ENCODE peak calls at places on chromosomes 16 and 17, in nine cellular contexts. X, L, Q, R, K, T, A, Y and C are unnamed samples.

GRCh38 chr17:33090806-33091205 is 99.2 kb downstream of the SPACA3 start:
- DNase-seq in X (no peak), R (no peak), T (no peak), Q (no peak), Y (no peak), L (no peak), A (no peak), K (no peak), C (no peak)

GRCh38 chr17:67055811-67056745 is 11.7 kb downstream of the CACNG1 start:
- DNase-seq in K (no peak), X (no peak), A (no peak), Y (no peak), R (no peak), L (no peak), T (no peak), Q (no peak), C (no peak)

GRCh38 chr17:1169471-1169908 is 10.3 kb downstream of the ABR start:
- DNase-seq in Q (no peak), K (no peak), A (no peak), R (no peak), L (no peak), X (no peak), T (no peak), Y (no peak), C (no peak)

GRCh38 chr16:65071371-65072311 is 50.2 kb downstream of the CDH11 start:
- DNase-seq in T (no peak), K (no peak), L (no peak), Q (no peak), A (no peak), X (no peak), R (peak), Y (no peak), C (no peak)

GRCh38 chr16:57299009-57299718 is 14.7 kb upstream of the PLLP start:
- DNase-seq in T (peak), X (no peak), K (peak), A (peak), Y (peak), L (no peak), Q (no peak), R (peak), C (peak)

GRCh38 chr16:9909072-9909471 is 273.2 kb downstream of the GRIN2A start:
- DNase-seq in T (no peak), R (no peak), A (no peak), Y (no peak), K (no peak), Q (no peak), L (no peak), X (no peak), C (no peak)

GRCh38 chr16:81616321-81617020 is 162.6 kb upstream of the PLCG2 start:
- DNase-seq in R (no peak), Y (no peak), A (peak), T (no peak), K (peak), Q (peak), L (peak), X (peak), C (no peak)

GRCh38 chr17:7242717-7243576 is 698 bp upstream of the GABARAP start:
- DNase-seq in K (peak), T (peak), Q (peak), X (peak), Y (peak), A (peak), L (peak), R (peak), C (peak)

GRCh38 chr16:1941162-1941923 is 1.7 kb downstream of the MSRB1 start:
- DNase-seq in X (peak), T (no peak), Q (no peak), Y (no peak), L (no peak), R (no peak), A (no peak), K (no peak), C (no peak)

GRCh38 chr16:54265558-54266213 is 20.9 kb downstream of the IRX3 start:
- DNase-seq in L (no peak), T (no peak), K (no peak), R (no peak), Y (no peak), Q (no peak), A (no peak), X (no peak), C (no peak)

GRCh38 chr17:65588194-65588808 is 26.9 kb upstream of the AXIN2 start:
- DNase-seq in R (no peak), X (peak), L (no peak), T (peak), Q (no peak), A (no peak), K (no peak), Y (no peak), C (no peak)

GRCh38 chr16:66420396-66420795 is 6.7 kb upstream of the BEAN1 start:
- DNase-seq in X (no peak), L (no peak), T (no peak), Y (no peak), R (no peak), K (no peak), Q (no peak), A (no peak), C (no peak)

GRCh38 chr16:75624921-75625334 is 1.8 kb upstream of the ADAT1 start:
- DNase-seq in K (no peak), Y (peak), A (no peak), L (no peak), R (no peak), X (peak), T (no peak), Q (no peak), C (peak)

GRCh38 chr17:68461589-68461988 is 4.3 kb upstream of the WIPI1 start:
- DNase-seq in K (no peak), Q (no peak), R (no peak), X (no peak), T (no peak), L (no peak), A (peak), Y (no peak), C (no peak)

GRCh38 chr17:15343749-15344148 is 2.4 kb upstream of the TEKT3 start:
- DNase-seq in X (peak), Y (no peak), R (no peak), T (no peak), K (no peak), Q (no peak), L (no peak), A (no peak), C (peak)

GRCh38 chr17:72346306-72346705 is 225.5 kb downstream of the SOX9 start:
- DNase-seq in Y (no peak), R (no peak), T (no peak), Q (no peak), L (no peak), A (no peak), X (no peak), K (no peak), C (no peak)

GRCh38 chr16:1095450-1096163 is 437 bp downstream of the C1QTNF8 start:
- DNase-seq in L (no peak), T (no peak), Y (no peak), A (no peak), Q (no peak), X (no peak), K (no peak), R (no peak), C (no peak)

GRCh38 chr17:44005865-44006580 is 1.6 kb downstream of the NAGS start:
- DNase-seq in A (no peak), Q (peak), X (peak), K (peak), T (peak), Y (no peak), R (no peak), L (peak), C (no peak)

GRCh38 chr16:57316390-57317017 is 32.0 kb upstream of the PLLP start:
- DNase-seq in K (no peak), L (no peak), Y (peak), X (peak), T (no peak), Q (no peak), A (no peak), R (peak), C (no peak)